ENCODE peak calls at places on chromosomes 4 and X, in nine cellular contexts. T is breast epithelium, S is SK-N-SH, R is suprapubic skin, C is transverse colon, N is GM23338, X is stomach, G is prostate gland, Z is spleen. A is an unnamed sample.

GRCh38 chr4:145218251-145218650 is 37.9 kb upstream of the OTUD4 start:
- DNase-seq in T (no peak), S (no peak), R (no peak), C (no peak), N (peak), X (no peak), G (no peak), Z (no peak), A (no peak)

GRCh38 chr4:106369456-106370060 is 980 bp upstream of the GIMD1 start:
- DNase-seq in T (no peak), S (peak), R (no peak), C (no peak), N (peak), X (no peak), G (no peak), Z (no peak), A (no peak)

GRCh38 chrX:41459714-41460113 is 12.6 kb downstream of the NYX start:
- DNase-seq in T (no peak), S (no peak), R (no peak), C (no peak), N (no peak), X (no peak), G (no peak), Z (no peak), A (no peak)

GRCh38 chrX:74426071-74426470 is 4.8 kb downstream of the SLC16A2 start:
- DNase-seq in T (no peak), S (no peak), R (no peak), C (no peak), N (peak), X (no peak), G (no peak), Z (no peak), A (no peak)

GRCh38 chr4:100823066-100823992 is 305.5 kb upstream of the EMCN start:
- DNase-seq in T (no peak), S (no peak), R (no peak), C (no peak), N (no peak), X (no peak), G (no peak), Z (no peak), A (no peak)

GRCh38 chrX:30060718-30061117 is 154.6 kb upstream of the MAGEB2 start:
- DNase-seq in T (no peak), S (peak), R (no peak), C (no peak), N (peak), X (no peak), G (peak), Z (no peak), A (no peak)

GRCh38 chrX:149521438-149521837 is 16.3 kb upstream of the IDS start:
- DNase-seq in T (no peak), S (no peak), R (no peak), C (no peak), N (no peak), X (no peak), G (no peak), Z (no peak), A (no peak)

GRCh38 chrX:102985182-102985581 is 48.1 kb downstream of the RAB40AL start:
- DNase-seq in T (no peak), S (no peak), R (no peak), C (no peak), N (no peak), X (no peak), G (no peak), Z (no peak), A (no peak)

GRCh38 chrX:119266364-119266995 is 30.4 kb downstream of the PGRMC1 start:
- DNase-seq in T (no peak), S (peak), R (no peak), C (peak), N (peak), X (no peak), G (no peak), Z (no peak), A (no peak)

GRCh38 chrX:150761176-150761818 is 68.1 kb downstream of the MTMR1 start:
- DNase-seq in T (no peak), S (no peak), R (no peak), C (no peak), N (peak), X (no peak), G (no peak), Z (no peak), A (no peak)

GRCh38 chr4:78596111-78596742 is 44.7 kb downstream of the ANXA3 start:
- DNase-seq in T (no peak), S (no peak), R (no peak), C (peak), N (no peak), X (peak), G (no peak), Z (no peak), A (no peak)

GRCh38 chr4:112516076-112516385 is at the start of gene NEUROG2:
- DNase-seq in T (no peak), S (peak), R (no peak), C (no peak), N (no peak), X (no peak), G (no peak), Z (no peak), A (no peak)

GRCh38 chr4:20253272-20253798 is 1.6 kb downstream of the SLIT2 start:
- DNase-seq in T (no peak), S (no peak), R (no peak), C (no peak), N (peak), X (no peak), G (no peak), Z (no peak), A (peak)

GRCh38 chr4:89837385-89837995 is 529 bp upstream of the SNCA start:
- DNase-seq in T (no peak), S (peak), R (no peak), C (no peak), N (no peak), X (no peak), G (peak), Z (peak), A (no peak)

GRCh38 chrX:39896951-39897740 is 200.6 kb downstream of the BCOR start:
- DNase-seq in T (no peak), S (no peak), R (no peak), C (no peak), N (peak), X (no peak), G (peak), Z (no peak), A (no peak)

GRCh38 chr4:124409044-124409443 is 303.5 kb downstream of the ANKRD50 start:
- DNase-seq in T (no peak), S (no peak), R (no peak), C (no peak), N (no peak), X (no peak), G (no peak), Z (no peak), A (no peak)

GRCh38 chrX:72576161-72576896 is 3.7 kb upstream of the HDAC8 start:
- DNase-seq in T (no peak), S (no peak), R (no peak), C (no peak), N (no peak), X (no peak), G (no peak), Z (no peak), A (no peak)

GRCh38 chr4:86778169-86778568 is 71.0 kb downstream of the SLC10A6 start:
- DNase-seq in T (no peak), S (no peak), R (no peak), C (no peak), N (no peak), X (no peak), G (no peak), Z (no peak), A (no peak)

GRCh38 chrX:23742174-23742692 is 843 bp downstream of the ACOT9 start:
- DNase-seq in T (no peak), S (peak), R (no peak), C (peak), N (peak), X (peak), G (peak), Z (no peak), A (no peak)

GRCh38 chrX:14291626-14292025 is 237.7 kb upstream of the GLRA2 start:
- DNase-seq in T (no peak), S (no peak), R (no peak), C (no peak), N (peak), X (no peak), G (no peak), Z (no peak), A (no peak)

GRCh38 chrX:85359051-85359450 is 20.4 kb downstream of the POF1B start:
- DNase-seq in T (no peak), S (no peak), R (no peak), C (peak), N (no peak), X (no peak), G (no peak), Z (no peak), A (no peak)

GRCh38 chr4:71132486-71132885 is 139.0 kb downstream of the DCK start:
- DNase-seq in T (no peak), S (no peak), R (no peak), C (no peak), N (no peak), X (no peak), G (no peak), Z (no peak), A (no peak)

GRCh38 chrX:17851854-17852253 is 9.2 kb downstream of the RAI2 start:
- DNase-seq in T (no peak), S (no peak), R (no peak), C (no peak), N (no peak), X (no peak), G (no peak), Z (no peak), A (no peak)

GRCh38 chr4:158871050-158871724 is 102.4 kb downstream of the FNIP2 start:
- DNase-seq in T (no peak), S (peak), R (no peak), C (no peak), N (no peak), X (no peak), G (no peak), Z (no peak), A (no peak)

DNA sequence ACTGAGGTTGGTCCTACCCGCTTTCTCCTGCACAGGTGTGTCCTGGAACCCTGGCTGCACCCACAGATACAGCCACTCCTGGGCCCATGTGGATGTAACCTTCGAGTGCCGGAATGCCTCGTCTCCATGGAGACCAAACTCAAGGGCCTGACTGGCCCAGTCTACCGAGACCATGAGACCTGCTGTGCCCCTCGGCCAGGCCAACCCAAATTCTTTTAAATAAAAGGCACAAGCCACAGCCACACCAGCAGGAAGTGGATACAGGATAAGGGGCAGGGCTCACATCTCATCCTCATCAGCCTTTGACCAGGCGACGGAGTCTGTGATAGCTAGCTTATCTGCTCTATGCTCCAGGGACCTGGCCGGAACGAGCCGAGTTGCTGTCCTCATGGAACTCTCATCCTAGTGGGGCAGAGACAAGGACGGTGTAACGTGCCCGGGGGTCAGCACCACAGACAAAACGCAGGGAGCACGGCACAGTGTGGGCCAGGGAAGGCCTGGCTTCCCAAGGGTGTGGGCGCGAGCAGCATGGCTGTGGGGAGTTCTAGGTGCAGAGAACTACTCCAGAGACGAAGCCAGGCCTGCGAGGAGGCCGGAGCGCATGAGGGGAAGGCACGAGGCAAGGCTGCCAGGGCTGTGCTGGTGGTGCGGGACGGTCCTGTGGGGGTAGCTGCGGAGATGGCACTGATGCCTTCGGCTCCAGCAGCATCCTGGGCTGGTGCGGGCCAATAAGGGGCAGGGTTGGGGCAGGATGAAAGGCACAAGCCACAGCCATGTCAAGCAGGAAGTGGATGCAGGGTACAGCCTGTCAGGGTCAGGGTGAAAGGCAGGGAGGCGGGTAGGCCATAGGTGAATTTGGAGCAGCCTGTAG is 22.7 kb downstream of the NOP14 start:
- DNase-seq in T (peak), S (no peak), R (peak), C (peak), N (no peak), X (no peak), G (no peak), Z (peak), A (no peak)
- TF ChIP-seq POLR2AphosphoS5 in T (no peak), S (no peak), R (no peak), C (no peak), N (no peak), X (no peak), G (no peak), Z (peak), A (no peak)

GRCh38 chr4:143819029-143819428 is 86.3 kb downstream of the GYPE start:
- DNase-seq in T (no peak), S (no peak), R (no peak), C (no peak), N (no peak), X (no peak), G (no peak), Z (no peak), A (no peak)
- TF ChIP-seq POLR2AphosphoS5 in T (no peak), S (no peak), R (no peak), C (no peak), N (no peak), X (no peak), G (no peak), Z (no peak), A (no peak)

GRCh38 chr4:173526034-173526482 is 4.0 kb downstream of the HAND2 start:
- DNase-seq in T (no peak), S (peak), R (no peak), C (no peak), N (peak), X (no peak), G (no peak), Z (no peak), A (no peak)
- TF ChIP-seq POLR2AphosphoS5 in T (no peak), S (no peak), R (no peak), C (no peak), N (no peak), X (no peak), G (no peak), Z (no peak), A (no peak)

DNA sequence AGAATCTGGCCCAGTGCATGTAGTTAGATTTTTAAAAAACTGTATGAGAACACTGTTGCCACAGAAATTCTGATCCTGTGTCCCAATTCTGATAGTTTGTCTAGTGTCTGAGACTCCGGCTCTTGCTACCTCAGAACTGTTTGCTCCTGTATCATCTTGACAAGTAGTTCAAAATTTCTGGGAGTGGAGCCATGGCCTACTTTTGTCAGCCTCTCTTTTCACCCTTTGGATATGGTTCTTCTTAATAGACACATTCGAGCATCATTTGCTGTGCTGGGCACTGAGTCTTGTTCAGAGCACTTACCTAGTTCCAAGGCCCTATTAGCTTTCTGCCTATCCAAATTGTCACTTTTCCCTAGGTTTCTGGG is 46.9 kb downstream of the ATP10D start:
- DNase-seq in T (no peak), S (no peak), R (no peak), C (no peak), N (no peak), X (no peak), G (no peak), Z (no peak), A (no peak)
- TF ChIP-seq POLR2AphosphoS5 in T (no peak), S (no peak), R (no peak), C (no peak), N (no peak), X (no peak), G (no peak), Z (no peak), A (no peak)

DNA sequence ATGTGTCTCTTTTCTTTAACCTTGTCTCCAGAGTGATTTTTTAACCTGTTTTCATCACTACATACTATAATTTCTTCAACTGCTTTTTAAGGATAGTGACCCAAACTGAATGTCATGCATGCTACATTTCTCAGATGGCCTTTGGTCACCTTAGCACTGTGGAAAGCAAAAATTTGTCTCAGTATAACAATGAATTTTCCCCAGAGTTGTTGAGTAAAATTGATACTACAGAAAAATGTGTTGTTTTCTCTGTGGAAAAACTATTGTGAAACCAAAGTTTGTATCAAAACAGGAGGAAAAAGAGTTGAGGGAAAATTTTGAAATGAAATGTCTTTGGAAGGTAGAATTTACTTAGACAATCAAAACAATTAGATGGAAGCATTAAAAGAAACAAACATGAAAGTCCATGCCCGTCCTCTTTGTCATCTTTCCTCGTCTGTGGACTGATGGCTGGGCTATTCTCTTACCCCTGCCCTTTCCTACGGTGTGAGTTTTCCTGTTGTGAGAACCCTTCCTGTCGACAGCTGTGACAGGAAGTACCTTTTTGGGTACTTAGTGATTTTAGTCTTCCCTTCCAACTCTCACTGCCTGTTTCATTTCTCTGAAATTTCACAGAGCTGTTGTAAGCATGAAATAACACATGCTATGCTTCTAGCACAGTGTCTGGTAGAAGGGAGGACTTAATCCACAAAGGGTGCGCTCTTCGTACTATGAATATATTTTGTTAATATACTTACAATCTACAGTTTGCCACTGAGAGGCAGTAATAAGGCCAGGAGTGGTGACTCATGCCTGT is 50.8 kb downstream of the LRP2BP start:
- DNase-seq in T (no peak), S (no peak), R (no peak), C (no peak), N (no peak), X (no peak), G (no peak), Z (no peak), A (no peak)
- TF ChIP-seq POLR2AphosphoS5 in T (no peak), S (no peak), R (no peak), C (no peak), N (no peak), X (no peak), G (no peak), Z (no peak), A (no peak)

GRCh38 chr4:138401330-138401729 is 159.2 kb upstream of the SLC7A11 start:
- DNase-seq in T (no peak), S (no peak), R (no peak), C (no peak), N (no peak), X (peak), G (no peak), Z (no peak), A (no peak)
- TF ChIP-seq POLR2AphosphoS5 in T (no peak), S (no peak), R (no peak), C (no peak), N (no peak), X (peak), G (no peak), Z (no peak), A (no peak)

GRCh38 chr4:164918956-164919355 is 42.0 kb downstream of the APELA start:
- DNase-seq in T (no peak), S (no peak), R (no peak), C (no peak), N (no peak), X (no peak), G (no peak), Z (no peak), A (no peak)
- TF ChIP-seq POLR2AphosphoS5 in T (no peak), S (no peak), R (no peak), C (no peak), N (no peak), X (no peak), G (no peak), Z (no peak), A (no peak)

GRCh38 chr4:38943355-38943754 is 75.7 kb downstream of the FAM114A1 start:
- DNase-seq in T (no peak), S (peak), R (no peak), C (peak), N (no peak), X (peak), G (peak), Z (no peak), A (no peak)
- TF ChIP-seq POLR2AphosphoS5 in T (no peak), S (no peak), R (no peak), C (peak), N (no peak), X (peak), G (peak), Z (no peak), A (no peak)